ENCODE peak calls at places on chromosomes 3 and 15, in six cellular contexts. R is RWPE1, G is hepatocyte, C is HepG2, K is kidney, O is lower lobe of right lung. E is an unnamed sample.

GRCh38 chr3:189954733-189955665 is 165.7 kb downstream of the P3H2 start:
- DNase-seq in C (no peak), R (no peak), K (no peak), O (no peak), G (no peak), E (no peak)

GRCh38 chr15:78072080-78072892 is 5.2 kb downstream of the TBC1D2B start:
- DNase-seq in C (peak), G (peak), O (no peak), K (no peak), R (no peak), E (peak)

GRCh38 chr15:100346866-100347512 is 5.2 kb upstream of the ADAMTS17 start:
- DNase-seq in O (no peak), C (no peak), K (no peak), R (no peak), G (no peak), E (no peak)

GRCh38 chr3:143152043-143152442 is 32.5 kb downstream of the CHST2 start:
- DNase-seq in R (no peak), K (no peak), O (no peak), C (no peak), G (no peak), E (no peak)

GRCh38 chr15:60589728-60590127 is 110.8 kb upstream of the ICE2 start:
- DNase-seq in O (no peak), K (no peak), C (no peak), G (no peak), R (no peak), E (no peak)

GRCh38 chr3:48623851-48624547 is 2.4 kb upstream of the TMEM89 start:
- DNase-seq in K (no peak), G (no peak), C (peak), O (no peak), R (no peak), E (no peak)

GRCh38 chr3:127690106-127690505 is 17.4 kb downstream of the ABTB1 start:
- DNase-seq in O (peak), G (peak), C (peak), K (no peak), R (peak), E (no peak)

GRCh38 chr15:29596266-29596665 is 226.0 kb downstream of the TJP1 start:
- DNase-seq in G (peak), O (no peak), R (peak), K (no peak), C (no peak), E (no peak)

GRCh38 chr15:70545526-70545925 is 217.8 kb downstream of the UACA start:
- DNase-seq in R (no peak), G (no peak), K (no peak), C (no peak), O (no peak), E (no peak)

GRCh38 chr3:111998661-111999641 is at the start of gene TAGLN3:
- DNase-seq in R (no peak), K (peak), O (no peak), C (no peak), G (peak), E (no peak)

GRCh38 chr15:78301326-78301725 is 1.9 kb upstream of the SKIC8 start:
- DNase-seq in C (no peak), R (no peak), O (no peak), G (no peak), K (no peak), E (no peak)

GRCh38 chr3:14439501-14440167 is 37.2 kb downstream of the SLC6A6 start:
- DNase-seq in O (peak), R (no peak), C (no peak), K (peak), G (no peak), E (peak)

GRCh38 chr15:101657968-101658784 is 6.0 kb upstream of the TM2D3 start:
- DNase-seq in C (no peak), O (peak), K (no peak), G (no peak), R (no peak), E (peak)

GRCh38 chr15:77346637-77347036 is 73.3 kb downstream of the PEAK1 start:
- DNase-seq in O (no peak), K (no peak), C (peak), G (no peak), R (no peak), E (no peak)

GRCh38 chr3:186193534-186194450 is 84.9 kb upstream of the ETV5 start:
- DNase-seq in O (peak), R (no peak), G (peak), K (peak), C (no peak), E (no peak)

GRCh38 chr3:106157411-106157810 is 288.6 kb upstream of the CBLB start:
- DNase-seq in O (no peak), C (no peak), G (peak), R (no peak), K (no peak), E (peak)

GRCh38 chr3:72997421-72997961 is 880 bp downstream of the PPP4R2 start:
- DNase-seq in K (no peak), C (peak), R (peak), G (peak), O (no peak), E (peak)

GRCh38 chr3:128133273-128133883 is 9.8 kb upstream of the RUVBL1 start:
- DNase-seq in R (no peak), C (peak), O (no peak), G (peak), K (no peak), E (peak)

GRCh38 chr3:128354788-128355548 is 111.7 kb downstream of the DNAJB8 start:
- DNase-seq in R (no peak), G (no peak), O (peak), K (peak), C (no peak), E (no peak)

GRCh38 chr15:80832676-80833075 is 53.5 kb downstream of the CEMIP start:
- DNase-seq in C (no peak), G (no peak), K (no peak), R (no peak), O (no peak), E (no peak)

GRCh38 chr3:127394031-127394430 is 106.2 kb upstream of the PRR20G start:
- DNase-seq in G (no peak), C (no peak), K (peak), R (no peak), O (no peak), E (no peak)

GRCh38 chr15:52021128-52021671 is 2.2 kb downstream of the MAPK6 start:
- DNase-seq in K (no peak), R (peak), G (peak), C (peak), O (no peak), E (peak)

GRCh38 chr3:126704494-126705214 is 614 bp downstream of the CHCHD6 start:
- DNase-seq in R (peak), C (no peak), G (no peak), K (no peak), O (no peak), E (no peak)

GRCh38 chr3:157081681-157082210 is 78.2 kb downstream of the CCNL1 start:
- DNase-seq in G (peak), K (peak), C (peak), O (peak), R (peak), E (peak)

GRCh38 chr3:46866032-46866595 is 2.9 kb upstream of the MYL3 start:
- DNase-seq in R (no peak), K (peak), G (no peak), O (no peak), C (no peak), E (no peak)

GRCh38 chr15:43511012-43511885 is 6.2 kb upstream of the MAP1A start:
- DNase-seq in G (peak), C (peak), O (no peak), R (no peak), K (no peak), E (peak)

GRCh38 chr3:56303508-56303907 is 164.8 kb downstream of the ERC2 start:
- DNase-seq in K (no peak), R (no peak), G (peak), C (peak), O (no peak), E (peak)

GRCh38 chr3:25713316-25713967 is 48.7 kb upstream of the TOP2B start:
- DNase-seq in G (no peak), R (peak), C (no peak), O (no peak), K (no peak), E (no peak)

GRCh38 chr3:40317061-40317676 is 7.7 kb downstream of the EIF1B start:
- DNase-seq in R (peak), K (no peak), O (no peak), G (peak), C (peak), E (peak)

GRCh38 chr3:31253782-31254181 is 278.9 kb upstream of the STT3B start:
- DNase-seq in C (no peak), O (no peak), G (no peak), R (no peak), K (no peak), E (no peak)

GRCh38 chr3:115254492-115255196 is 107.6 kb upstream of the ZBTB20 start:
- DNase-seq in G (no peak), O (no peak), C (no peak), K (peak), R (no peak), E (no peak)

GRCh38 chr3:70824785-70825184 is 512.3 kb upstream of the MDFIC2 start:
- DNase-seq in K (no peak), O (no peak), R (peak), C (no peak), G (no peak), E (no peak)

GRCh38 chr3:124576565-124577493 is 153.4 kb upstream of the UMPS start:
- DNase-seq in R (no peak), O (no peak), C (no peak), K (no peak), G (no peak), E (no peak)
- TF ChIP-seq CTCF in R (no peak), O (no peak), C (no peak), K (no peak), G (no peak), E (no peak)

GRCh38 chr3:129461022-129461421 is 21.0 kb downstream of the IFT122 start:
- DNase-seq in K (no peak), G (no peak), R (no peak), O (no peak), C (no peak), E (no peak)
- TF ChIP-seq CTCF in K (no peak), G (no peak), R (no peak), O (no peak), C (no peak), E (no peak)

GRCh38 chr3:43091481-43091880 is 14.4 kb downstream of the POMGNT2 start:
- DNase-seq in K (no peak), O (no peak), R (no peak), C (no peak), G (no peak), E (no peak)

GRCh38 chr3:43090238-43090637 is 15.6 kb downstream of the POMGNT2 start:
- DNase-seq in K (no peak), G (no peak), C (no peak), R (no peak), O (no peak), E (no peak)

GRCh38 chr3:43086460-43087165 is 19.3 kb downstream of the POMGNT2 start:
- DNase-seq in R (no peak), G (no peak), C (no peak), O (no peak), K (no peak), E (no peak)

GRCh38 chr3:43089081-43089480 is 16.8 kb downstream of the POMGNT2 start:
- DNase-seq in K (no peak), O (no peak), G (no peak), C (no peak), R (no peak), E (no peak)

DNA sequence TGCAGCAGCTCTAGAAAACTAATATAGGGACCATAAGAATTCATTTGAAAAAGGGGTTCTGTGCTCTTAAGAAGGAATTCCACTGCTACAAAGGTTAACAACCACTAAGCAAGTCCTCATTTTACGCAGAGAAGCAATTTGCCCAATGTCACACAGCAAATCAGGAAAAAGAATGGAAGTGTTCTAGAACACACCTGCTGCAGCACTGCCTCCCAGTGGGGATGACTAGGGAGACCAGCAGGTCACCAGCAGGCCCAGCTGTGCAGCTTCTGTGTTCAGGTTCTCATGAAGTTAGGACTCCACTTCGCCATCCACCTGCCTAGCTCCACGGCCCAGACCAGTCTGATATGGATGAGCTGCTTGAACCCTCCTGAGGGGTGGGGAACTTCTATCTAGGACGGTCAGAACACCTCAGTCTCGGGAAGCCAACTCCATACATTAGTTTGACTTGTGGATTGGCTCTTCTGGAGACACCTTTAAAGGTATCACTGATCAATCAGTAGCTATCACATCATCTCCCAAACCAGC is 18.6 kb downstream of the POMGNT2 start:
- DNase-seq in O (no peak), C (no peak), K (no peak), R (no peak), G (no peak), E (no peak)
- TF ChIP-seq CTCF in O (no peak), C (peak), K (no peak), R (no peak), G (peak), E (no peak)

GRCh38 chr3:164192974-164193373 is 885.3 kb downstream of the SI start:
- DNase-seq in R (no peak), K (no peak), C (no peak), G (no peak), O (no peak), E (no peak)

GRCh38 chr3:164196477-164196876 is 881.8 kb downstream of the SI start:
- DNase-seq in R (no peak), C (no peak), O (no peak), G (no peak), K (no peak), E (no peak)

GRCh38 chr3:164199982-164200823 is 878.1 kb downstream of the SI start:
- DNase-seq in K (no peak), C (no peak), R (no peak), G (no peak), O (no peak), E (no peak)

GRCh38 chr3:164190566-164190965 is 887.7 kb downstream of the SI start:
- DNase-seq in R (no peak), K (no peak), O (no peak), G (no peak), C (no peak), E (no peak)

GRCh38 chr3:164194842-164195241 is 883.5 kb downstream of the SI start:
- DNase-seq in O (no peak), G (no peak), K (no peak), R (no peak), C (peak), E (no peak)
- TF ChIP-seq CTCF in O (no peak), G (no peak), K (no peak), R (no peak), C (no peak), E (no peak)

DNA sequence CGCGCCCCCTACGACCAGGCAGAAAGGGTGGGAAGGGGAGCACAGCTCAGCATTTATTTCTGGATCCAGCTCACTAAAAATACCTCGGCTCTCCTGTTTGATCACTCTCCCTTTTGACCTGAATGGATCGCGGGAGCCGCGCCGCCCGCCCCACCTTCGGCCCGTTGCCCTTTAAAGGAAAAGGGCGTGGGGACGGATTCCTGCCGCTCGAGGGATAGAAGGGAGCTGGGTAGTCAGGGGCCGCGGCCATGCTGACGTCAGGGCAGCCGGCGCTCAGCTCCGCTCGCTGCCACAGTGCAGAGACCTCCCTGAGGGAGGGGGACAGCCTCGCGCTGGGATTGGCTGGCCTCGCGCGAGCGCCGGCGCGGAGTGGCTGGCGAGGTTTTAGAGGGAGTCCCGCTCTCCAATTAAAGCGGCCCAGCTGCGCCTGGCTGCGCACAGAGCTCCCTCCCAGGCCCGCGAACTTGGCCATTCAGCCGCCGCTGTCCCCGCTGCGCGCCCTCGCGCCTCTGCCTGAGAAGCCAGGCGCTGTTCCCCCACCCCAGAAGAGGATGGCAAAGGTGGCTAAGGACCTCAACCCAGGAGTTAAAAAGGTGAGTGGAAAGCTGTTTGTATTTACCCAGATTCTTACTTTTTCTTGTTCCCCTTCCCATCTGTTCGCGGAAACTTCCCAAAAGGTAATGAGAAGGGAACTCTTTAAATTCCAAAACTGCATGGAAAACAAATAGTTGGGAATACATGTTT is at the start of gene LMCD1:
- DNase-seq in R (peak), G (peak), K (peak), O (peak), C (peak), E (peak)
- TF ChIP-seq CTCF in R (no peak), G (peak), K (no peak), O (peak), C (peak), E (no peak)

DNA sequence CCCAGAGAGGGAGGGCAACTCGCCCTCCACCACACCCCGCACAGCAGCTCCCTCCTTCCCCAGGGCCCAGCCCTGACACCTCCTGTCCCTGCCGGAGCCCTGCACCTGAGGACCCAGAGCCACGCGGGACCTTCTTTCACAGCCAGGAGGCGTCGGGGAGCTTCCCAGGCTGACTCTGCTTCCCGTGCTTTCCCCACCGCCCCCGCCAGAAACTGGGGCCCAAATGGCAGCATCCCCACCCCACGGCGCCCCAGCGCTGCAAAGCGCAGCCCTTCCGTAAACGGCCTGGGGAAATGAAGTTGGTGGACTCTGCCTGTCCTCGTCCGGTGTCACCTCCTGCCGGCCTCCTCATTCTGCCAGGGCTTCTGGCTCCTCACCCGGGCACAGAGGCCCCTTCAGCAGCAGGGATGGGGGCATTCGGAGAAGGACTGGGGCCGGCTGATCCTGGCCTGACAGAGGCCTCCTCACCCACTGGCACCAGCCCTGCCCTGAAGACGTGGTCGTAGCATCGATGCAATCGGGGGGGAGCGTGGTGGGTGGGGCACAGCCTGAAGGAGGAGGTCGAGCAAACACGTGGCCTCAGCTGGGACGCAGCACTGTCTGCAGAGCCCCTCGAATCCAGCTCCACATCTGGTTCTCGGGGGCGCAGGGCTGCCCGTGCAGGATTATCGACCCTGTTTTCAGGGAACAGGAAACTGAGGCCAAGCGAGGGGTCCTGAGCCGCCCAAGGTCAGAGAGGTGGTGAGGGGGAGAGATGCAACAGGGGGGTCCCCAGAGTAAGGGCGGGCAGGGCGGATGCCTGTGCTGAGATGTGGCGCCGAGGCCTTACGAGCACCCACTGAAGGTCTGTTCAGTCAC is 235.4 kb downstream of the XXYLT1 start:
- DNase-seq in R (no peak), G (no peak), C (no peak), O (no peak), K (peak), E (no peak)
- TF ChIP-seq CTCF in R (no peak), G (peak), C (peak), O (no peak), K (no peak), E (no peak)

GRCh38 chr3:50574280-50574831 is 5.0 kb downstream of the HEMK1 start:
- DNase-seq in G (no peak), O (no peak), R (no peak), C (no peak), K (no peak), E (no peak)
- TF ChIP-seq CTCF in G (no peak), O (no peak), R (no peak), C (no peak), K (no peak), E (no peak)

E was measured in colonic mucosa.